ENCODE peak calls at places on chromosome 2, in ten cellular contexts. X, Q, A, J, H, W, C, Z, I and P are unnamed samples.

GRCh38 chr2:216936954-216937357 is 77.1 kb upstream of the TNP1 start:
- DNase-seq in X (no peak), Q (no peak), A (no peak), J (no peak), H (peak), W (no peak), C (no peak), Z (no peak), I (no peak), P (no peak)

GRCh38 chr2:20348542-20348941 is 2.1 kb downstream of the PUM2 start:
- DNase-seq in X (no peak), Q (no peak), A (no peak), J (no peak), H (peak), W (no peak), C (no peak), Z (no peak), I (no peak), P (no peak)

GRCh38 chr2:85787282-85787980 is 33.6 kb downstream of the ATOH8 start:
- DNase-seq in X (no peak), Q (no peak), A (no peak), J (no peak), H (no peak), W (no peak), C (no peak), Z (no peak), I (no peak), P (no peak)

GRCh38 chr2:214856116-214856515 is 46.6 kb upstream of the BARD1 start:
- DNase-seq in X (no peak), Q (no peak), A (no peak), J (no peak), H (no peak), W (no peak), C (no peak), Z (no peak), I (no peak), P (no peak)

GRCh38 chr2:234952270-234953115 is 676 bp downstream of the SH3BP4 start:
- DNase-seq in X (no peak), Q (no peak), A (no peak), J (no peak), H (peak), W (no peak), C (no peak), Z (no peak), I (no peak), P (peak)

GRCh38 chr2:184597571-184597980 is 753 bp upstream of the ZNF804A start:
- DNase-seq in X (no peak), Q (peak), A (no peak), J (peak), H (peak), W (no peak), C (no peak), Z (no peak), I (peak), P (no peak)

GRCh38 chr2:201116115-201116958 is at the start of gene CFLAR:
- DNase-seq in X (peak), Q (peak), A (peak), J (peak), H (peak), W (no peak), C (peak), Z (peak), I (peak), P (peak)

GRCh38 chr2:229511524-229511923 is 202.8 kb downstream of the DNER start:
- DNase-seq in X (no peak), Q (no peak), A (no peak), J (no peak), H (no peak), W (no peak), C (no peak), Z (no peak), I (no peak), P (no peak)

GRCh38 chr2:28395334-28396061 is 2.8 kb downstream of the FOSL2 start:
- DNase-seq in X (peak), Q (no peak), A (peak), J (peak), H (peak), W (no peak), C (no peak), Z (no peak), I (no peak), P (no peak)

GRCh38 chr2:88199912-88200682 is 30.0 kb downstream of the THNSL2 start:
- DNase-seq in X (peak), Q (peak), A (no peak), J (peak), H (peak), W (no peak), C (no peak), Z (no peak), I (no peak), P (no peak)

GRCh38 chr2:203018181-203018580 is 3.5 kb downstream of the NBEAL1 start:
- DNase-seq in X (no peak), Q (no peak), A (no peak), J (no peak), H (no peak), W (no peak), C (no peak), Z (no peak), I (no peak), P (no peak)

GRCh38 chr2:240613781-240614180 is 11.5 kb upstream of the GPR35 start:
- DNase-seq in X (no peak), Q (no peak), A (no peak), J (no peak), H (no peak), W (no peak), C (no peak), Z (no peak), I (no peak), P (no peak)

GRCh38 chr2:189276277-189276676 is 96.7 kb upstream of the COL5A2 start:
- DNase-seq in X (no peak), Q (no peak), A (no peak), J (no peak), H (no peak), W (peak), C (no peak), Z (no peak), I (peak), P (no peak)

GRCh38 chr2:48755473-48755872 is at the start of gene LHCGR:
- DNase-seq in X (no peak), Q (no peak), A (no peak), J (no peak), H (no peak), W (no peak), C (no peak), Z (no peak), I (no peak), P (no peak)

GRCh38 chr2:216683846-216684245 is 11.5 kb downstream of the IGFBP5 start:
- DNase-seq in X (no peak), Q (no peak), A (peak), J (no peak), H (no peak), W (no peak), C (no peak), Z (no peak), I (no peak), P (no peak)